ENCODE peak calls at places on chromosomes 3 and 15, in five cellular contexts. W, G, Z, Y and K are unnamed samples. For H3K4me1 and H3K9me3, the result is how much of the 10 kb centered on the place peaks cover.

GRCh38 chr3:40237892-40238571 is 71.5 kb upstream of the EIF1B start:
- DNase-seq in W (no peak), G (no peak), Z (no peak), Y (peak), K (no peak)

GRCh38 chr3:109268181-109268580 is 48.1 kb downstream of the DPPA2 start:
- DNase-seq in W (no peak), G (no peak), Z (peak), Y (peak), K (no peak)

GRCh38 chr3:12884104-12884742 is 42.9 kb upstream of the RPL32 start:
- DNase-seq in W (no peak), G (no peak), Z (no peak), Y (no peak), K (no peak)

GRCh38 chr3:136667081-136667480 is 85.1 kb downstream of the STAG1 start:
- DNase-seq in W (no peak), G (no peak), Z (no peak), Y (no peak), K (no peak)

GRCh38 chr3:138567403-138567802 is 26.7 kb downstream of the CEP70 start:
- DNase-seq in W (no peak), G (no peak), Z (no peak), Y (peak), K (no peak)

GRCh38 chr3:17182158-17182557 is 297.4 kb downstream of the PLCL2 start:
- DNase-seq in W (no peak), G (no peak), Z (no peak), Y (no peak), K (no peak)

GRCh38 chr15:78565951-78566774 is 843 bp downstream of the CHRNA5 start:
- DNase-seq in W (no peak), G (no peak), Z (peak), Y (peak), K (no peak)

GRCh38 chr3:50635066-50635465 is 18.1 kb downstream of the MAPKAPK3 start:
- DNase-seq in W (no peak), G (no peak), Z (no peak), Y (no peak), K (no peak)

GRCh38 chr15:83559310-83559966 is 94.5 kb upstream of the ADAMTSL3 start:
- DNase-seq in W (no peak), G (peak), Z (peak), Y (peak), K (no peak)

GRCh38 chr3:66393486-66394260 is 107.1 kb downstream of the LRIG1 start:
- DNase-seq in W (peak), G (no peak), Z (no peak), Y (no peak), K (peak)

GRCh38 chr15:43876872-43877271 is 50.1 kb downstream of the WDR76 start:
- DNase-seq in W (no peak), G (no peak), Z (no peak), Y (no peak), K (no peak)

GRCh38 chr3:169227911-169228310 is 435.6 kb downstream of the MECOM start:
- DNase-seq in W (no peak), G (no peak), Z (no peak), Y (no peak), K (no peak)

GRCh38 chr3:140630866-140631265 is 47.0 kb upstream of the TRIM42 start:
- DNase-seq in W (no peak), G (no peak), Z (no peak), Y (no peak), K (no peak)

GRCh38 chr3:98846101-98846500 is 55.4 kb downstream of the DCBLD2 start:
- DNase-seq in W (no peak), G (no peak), Z (no peak), Y (no peak), K (no peak)

GRCh38 chr3:65020780-65021179 is 333.0 kb upstream of the ADAMTS9 start:
- DNase-seq in W (no peak), G (no peak), Z (no peak), Y (no peak), K (no peak)

GRCh38 chr3:50278106-50278867 is 600 bp upstream of the LSMEM2 start:
- DNase-seq in W (no peak), G (no peak), Z (no peak), Y (no peak), K (no peak)

GRCh38 chr3:47370887-47371697 is 9.7 kb upstream of the PTPN23 start:
- DNase-seq in W (peak), G (no peak), Z (no peak), Y (no peak), K (no peak)

GRCh38 chr3:155428558-155428957 is 135.1 kb upstream of the STRIT1 start:
- DNase-seq in W (no peak), G (no peak), Z (no peak), Y (peak), K (no peak)

GRCh38 chr3:65026151-65026550 is 338.4 kb upstream of the ADAMTS9 start:
- DNase-seq in W (no peak), G (no peak), Z (no peak), Y (no peak), K (no peak)

GRCh38 chr3:147392083-147392916 is 14.0 kb downstream of the ZIC4 start:
- DNase-seq in W (no peak), G (no peak), Z (no peak), Y (no peak), K (no peak)

GRCh38 chr3:141455603-141456327 is 31.1 kb upstream of the RASA2 start:
- DNase-seq in W (no peak), G (no peak), Z (no peak), Y (peak), K (no peak)

GRCh38 chr3:51799879-51800757 is 21.1 kb upstream of the IQCF6 start:
- DNase-seq in W (no peak), G (peak), Z (peak), Y (peak), K (no peak)

GRCh38 chr3:100386437-100387064 is 14.3 kb downstream of the TOMM70 start:
- DNase-seq in W (no peak), G (no peak), Z (no peak), Y (no peak), K (no peak)

GRCh38 chr15:100902436-100903190 is 16.5 kb upstream of the LRRK1 start:
- DNase-seq in W (no peak), G (peak), Z (peak), Y (peak), K (no peak)

GRCh38 chr3:27712136-27713065 is 9.7 kb downstream of the EOMES start:
- DNase-seq in W (peak), G (peak), Z (peak), Y (peak), K (peak)

GRCh38 chr3:141262306-141262705 is 30.7 kb downstream of the PXYLP1 start:
- DNase-seq in W (no peak), G (no peak), Z (no peak), Y (no peak), K (no peak)

GRCh38 chr3:109445210-109445609 is 107.9 kb upstream of the DPPA4 start:
- DNase-seq in W (no peak), G (no peak), Z (no peak), Y (no peak), K (no peak)

GRCh38 chr3:142976621-142977398 is 13.3 kb upstream of the PAQR9 start:
- DNase-seq in W (no peak), G (peak), Z (peak), Y (peak), K (no peak)

GRCh38 chr3:126034481-126035361 is 49.2 kb downstream of the SLC41A3 start:
- DNase-seq in W (no peak), G (no peak), Z (no peak), Y (peak), K (no peak)

GRCh38 chr3:57557088-57557537 is 1.0 kb downstream of the PDE12 start:
- DNase-seq in W (peak), G (peak), Z (no peak), Y (peak), K (peak)

GRCh38 chr3:130900959-130901358 is 7.1 kb downstream of the ATP2C1 start:
- DNase-seq in W (no peak), G (no peak), Z (no peak), Y (no peak), K (no peak)
- H3K4me1 ChIP-seq in W (under half), G (under half), Z (under half), Y (under half), K (under half)

GRCh38 chr3:157120071-157120892 is 39.7 kb downstream of the CCNL1 start:
- DNase-seq in W (no peak), G (peak), Z (no peak), Y (no peak), K (no peak)
- H3K4me3 ChIP-seq in W (no peak), G (no peak), Z (no peak), Y (peak), K (no peak)

GRCh38 chr15:25238716-25239470 is 199.9 kb downstream of the UBE3A start:
- DNase-seq in W (no peak), G (no peak), Z (no peak), Y (no peak), K (no peak)
- H3K9me3 ChIP-seq in W (under half), G (under half), Z (half or more), Y (under half), K (under half)

GRCh38 chr3:194383276-194383940 is 13.9 kb upstream of the LRRC15 start:
- DNase-seq in W (no peak), G (no peak), Z (no peak), Y (no peak), K (no peak)
- H3K4me1 ChIP-seq in W (under half), G (under half), Z (under half), Y (under half), K (under half)

DNA sequence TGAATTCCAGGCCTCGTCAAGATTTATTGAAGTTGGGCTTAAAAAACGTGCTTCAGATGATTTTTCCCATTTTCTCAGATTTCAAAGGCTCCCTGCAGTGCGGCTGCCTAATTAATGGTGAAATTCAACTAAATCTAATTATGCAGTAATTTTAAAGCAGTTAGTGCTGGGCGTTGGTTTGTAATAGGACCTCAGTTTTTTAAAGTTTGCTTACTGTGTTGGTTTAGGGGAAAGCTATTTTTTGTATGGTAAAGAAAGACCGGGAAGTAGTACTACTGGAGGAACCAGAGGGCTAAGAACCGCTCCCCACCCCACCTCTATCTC is 11.6 kb downstream of the NR2F2 start:
- DNase-seq in W (no peak), G (no peak), Z (no peak), Y (no peak), K (no peak)
- H3K4me3 ChIP-seq in W (no peak), G (no peak), Z (no peak), Y (no peak), K (no peak)

DNA sequence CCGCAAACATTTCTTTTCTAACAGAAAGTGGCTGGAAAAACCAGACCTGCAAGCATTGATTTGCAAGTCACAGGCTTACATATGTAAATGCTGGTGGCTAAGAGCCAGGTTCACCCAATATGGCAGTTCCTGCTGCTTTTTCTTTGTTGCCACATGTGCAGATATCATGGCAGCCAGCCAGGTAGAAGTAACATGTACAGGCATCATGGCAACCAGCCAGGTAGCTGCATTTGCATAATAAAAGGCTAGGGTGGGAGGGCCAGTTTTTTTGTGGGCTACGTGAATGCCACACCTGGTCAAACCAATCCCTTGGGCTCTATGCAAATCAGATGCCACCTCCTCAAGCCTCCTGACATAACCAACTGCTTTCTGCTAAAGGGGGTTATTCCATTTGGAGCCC is 2.8 kb upstream of the SMCO1 start:
- DNase-seq in W (no peak), G (no peak), Z (no peak), Y (peak), K (no peak)
- H3K9me3 ChIP-seq in W (under half), G (under half), Z (under half), Y (under half), K (under half)

GRCh38 chr15:75696303-75696657 is 16.4 kb downstream of the CSPG4 start:
- DNase-seq in W (no peak), G (no peak), Z (no peak), Y (no peak), K (no peak)

GRCh38 chr15:75695634-75696302 is 16.9 kb downstream of the CSPG4 start:
- DNase-seq in W (no peak), G (no peak), Z (no peak), Y (no peak), K (no peak)

GRCh38 chr15:75698399-75698747 is 14.3 kb downstream of the CSPG4 start:
- DNase-seq in W (no peak), G (no peak), Z (no peak), Y (no peak), K (no peak)

GRCh38 chr15:75697523-75698398 is 14.9 kb downstream of the CSPG4 start:
- DNase-seq in W (no peak), G (no peak), Z (no peak), Y (no peak), K (no peak)

DNA sequence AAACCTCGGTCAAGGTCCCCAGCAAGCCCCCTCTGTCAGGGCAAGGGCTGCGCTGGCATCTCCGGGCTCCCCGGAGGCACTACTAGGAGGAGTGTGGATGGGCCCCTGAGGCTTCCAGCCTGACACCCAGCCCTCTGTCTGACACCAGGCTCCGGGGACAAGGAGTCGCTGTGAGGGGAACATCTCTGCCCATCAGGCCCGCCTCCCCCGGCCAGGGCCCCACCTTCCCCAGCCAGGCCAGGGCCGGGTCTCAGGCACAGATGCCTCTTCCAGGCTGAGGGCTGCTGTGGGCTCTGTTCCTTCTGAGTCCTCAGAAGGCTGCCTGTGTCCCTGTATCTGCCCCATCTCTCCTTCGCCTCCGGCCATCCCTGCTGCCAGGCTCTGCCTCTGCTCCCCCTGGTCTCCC is 15.8 kb downstream of the CSPG4 start:
- DNase-seq in W (no peak), G (no peak), Z (no peak), Y (no peak), K (no peak)
- H3K4me1 ChIP-seq in W (under half), G (under half), Z (under half), Y (under half), K (under half)

DNA sequence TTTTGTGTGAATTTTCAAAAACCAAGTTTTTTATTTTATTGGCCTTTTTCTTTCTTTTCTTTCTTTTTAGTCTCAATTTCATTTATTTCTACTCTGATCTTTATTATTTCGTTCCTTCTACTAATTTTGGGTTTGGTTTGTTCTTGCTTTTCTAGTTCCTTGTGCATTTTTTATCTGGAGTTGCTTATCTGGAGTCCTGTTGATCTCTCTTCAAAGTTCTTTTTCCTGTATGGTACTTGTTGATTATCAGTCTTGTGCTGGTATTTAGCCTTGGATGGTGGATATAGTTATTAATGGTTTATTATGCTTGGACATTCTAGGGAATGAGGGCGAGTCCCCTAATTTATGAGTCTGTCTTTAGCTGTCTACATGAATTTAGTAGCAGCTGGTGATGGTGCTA is 64.7 kb downstream of the LARS2 start:
- DNase-seq in W (no peak), G (no peak), Z (no peak), Y (no peak), K (no peak)
- H3K4me3 ChIP-seq in W (no peak), G (no peak), Z (no peak), Y (no peak), K (no peak)

GRCh38 chr15:88714782-88715372 is 76.1 kb downstream of the ISG20 start:
- DNase-seq in W (no peak), G (no peak), Z (no peak), Y (no peak), K (no peak)
- H3K9me3 ChIP-seq in W (under half), G (under half), Z (under half), Y (under half), K (under half)